ENCODE peak calls at places on chromosomes 2 and 18, in ten cellular contexts. C is ovary, X is mesendoderm, A is lower lobe of right lung, O is right lobe of liver, R is MM.1S, S is sigmoid colon, E is Peyer's patch, W is endothelial cell of umbilical vein, K is stomach. T is an unnamed sample.

GRCh38 chr2:120177011-120177621 is 46.1 kb downstream of the TMEM185B start:
- DNase-seq in O (peak; percentile 69), W (peak; percentile 20), C (no peak), R (peak; percentile 87), K (peak; percentile 47), S (no peak), E (peak; percentile 56), A (peak; percentile 70), X (peak; percentile 18), T (peak; percentile 96)

GRCh38 chr2:200399046-200399445 is 92.6 kb downstream of the SPATS2L start:
- DNase-seq in R (no peak), W (peak; percentile 41), X (no peak), A (no peak), K (no peak), S (no peak), E (no peak), O (no peak), C (no peak), T (no peak)

GRCh38 chr2:86341470-86341869 is 4.0 kb upstream of the REEP1 start:
- DNase-seq in R (no peak), S (no peak), A (no peak), E (no peak), O (no peak), X (no peak), C (no peak), K (no peak), W (no peak), T (no peak)

GRCh38 chr2:23009545-23010149 is 375.3 kb upstream of the KLHL29 start:
- DNase-seq in A (no peak), C (no peak), X (peak; percentile 68), K (no peak), O (no peak), S (peak; percentile 82), E (no peak), R (no peak), W (no peak), T (no peak)

GRCh38 chr2:128016620-128017019 is 11.2 kb downstream of the SAP130 start:
- DNase-seq in R (no peak), O (no peak), W (no peak), E (no peak), C (no peak), S (no peak), A (no peak), X (no peak), K (no peak), T (no peak)

GRCh38 chr18:55513199-55513598 is 74.8 kb downstream of the TCF4 start:
- DNase-seq in C (no peak), S (no peak), K (no peak), E (no peak), X (no peak), W (no peak), O (no peak), A (no peak), R (no peak), T (no peak)

GRCh38 chr18:49461602-49461977 is 1.1 kb upstream of the DYM start:
- DNase-seq in K (no peak), W (no peak), A (no peak), E (no peak), C (no peak), R (no peak), X (no peak), O (no peak), S (no peak), T (no peak)

GRCh38 chr18:76970749-76971148 is 148.4 kb downstream of the ZNF236 start:
- DNase-seq in K (no peak), X (no peak), C (no peak), S (no peak), W (no peak), R (no peak), E (no peak), A (no peak), O (peak; percentile 35), T (no peak)

GRCh38 chr2:104855174-104856085 is 1.5 kb downstream of the POU3F3 start:
- DNase-seq in K (no peak), S (no peak), E (no peak), A (no peak), O (no peak), X (no peak), C (no peak), R (no peak), W (no peak), T (no peak)

GRCh38 chr2:82823892-82824291 is 1635.2 kb downstream of the SUCLG1 start:
- DNase-seq in E (no peak), O (no peak), C (no peak), X (no peak), S (no peak), W (no peak), K (no peak), R (no peak), A (no peak), T (no peak)

GRCh38 chr2:201794261-201794660 is 12.1 kb upstream of the CDK15 start:
- DNase-seq in C (no peak), O (no peak), W (no peak), X (no peak), K (no peak), R (no peak), E (no peak), A (no peak), S (no peak), T (no peak)

GRCh38 chr2:29262681-29263260 is 147.6 kb downstream of the CLIP4 start:
- DNase-seq in X (peak; percentile 21), K (no peak), S (peak; percentile 14), C (no peak), W (no peak), O (no peak), R (no peak), E (no peak), A (no peak), T (peak; percentile 49)

GRCh38 chr2:193695367-193695766 is 1500.6 kb upstream of the TMEFF2 start:
- DNase-seq in K (no peak), S (no peak), C (no peak), O (no peak), R (peak; percentile 34), W (peak; percentile 70), E (no peak), X (peak; percentile 13), A (no peak), T (peak; percentile 58)

GRCh38 chr18:44548291-44549221 is 132.1 kb upstream of the SETBP1 start:
- DNase-seq in K (no peak), W (peak; percentile 9), C (peak; percentile 29), R (no peak), S (no peak), X (no peak), A (no peak), E (no peak), O (no peak), T (no peak)

GRCh38 chr2:138223321-138223720 is 259.0 kb downstream of the HNMT start:
- DNase-seq in C (no peak), K (no peak), S (no peak), W (no peak), A (no peak), O (no peak), X (no peak), E (no peak), R (no peak), T (no peak)

GRCh38 chr2:26054598-26055348 is 20.9 kb downstream of the RAB10 start:
- DNase-seq in C (no peak), W (no peak), A (no peak), E (no peak), R (no peak), K (no peak), X (no peak), O (no peak), S (no peak), T (no peak)
- H3K27ac ChIP-seq in C (no peak overlapping the region), W (no peak overlapping the region), A (no peak overlapping the region), E (no peak overlapping the region), R (no peak overlapping the region), K (no peak overlapping the region), X (no peak overlapping the region), O (no peak overlapping the region), S (no peak overlapping the region), T (no peak overlapping the region)

DNA sequence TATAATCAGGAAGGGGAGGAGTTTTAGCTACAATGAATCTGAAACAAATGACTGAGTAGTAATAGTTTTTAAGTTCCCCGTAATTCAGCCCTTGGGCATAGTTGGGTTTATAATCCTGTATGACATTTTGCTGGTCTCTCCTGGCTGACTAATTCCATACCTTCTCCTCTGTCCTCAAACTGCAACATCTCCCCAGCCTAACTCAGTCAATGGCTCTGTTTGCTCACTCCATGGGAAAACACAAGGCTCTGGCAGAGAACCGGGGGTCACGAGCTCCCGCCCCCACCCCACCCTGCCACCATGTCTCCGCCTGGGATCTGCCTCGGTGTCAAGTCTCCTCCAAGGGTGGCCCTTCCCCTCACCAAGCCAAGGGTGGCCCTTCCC is 168.6 kb downstream of the HDAC4 start:
- DNase-seq in X (no peak), S (peak; percentile 58), O (peak; percentile 21), W (no peak), R (no peak), C (no peak), E (no peak), A (no peak), K (no peak), T (no peak)
- H3K4me1 ChIP-seq in X (peaks cover 4% of the 10 kb centered on the region), S (peaks cover 60% of the 10 kb centered on the region), O (peaks cover 8% of the 10 kb centered on the region), W (no peaks in the 10 kb centered on the region), R (peaks cover 16% of the 10 kb centered on the region), C (peaks cover 5% of the 10 kb centered on the region), E (no peaks in the 10 kb centered on the region), A (peaks cover 48% of the 10 kb centered on the region), K (peaks cover 3% of the 10 kb centered on the region), T (no peaks in the 10 kb centered on the region)

DNA sequence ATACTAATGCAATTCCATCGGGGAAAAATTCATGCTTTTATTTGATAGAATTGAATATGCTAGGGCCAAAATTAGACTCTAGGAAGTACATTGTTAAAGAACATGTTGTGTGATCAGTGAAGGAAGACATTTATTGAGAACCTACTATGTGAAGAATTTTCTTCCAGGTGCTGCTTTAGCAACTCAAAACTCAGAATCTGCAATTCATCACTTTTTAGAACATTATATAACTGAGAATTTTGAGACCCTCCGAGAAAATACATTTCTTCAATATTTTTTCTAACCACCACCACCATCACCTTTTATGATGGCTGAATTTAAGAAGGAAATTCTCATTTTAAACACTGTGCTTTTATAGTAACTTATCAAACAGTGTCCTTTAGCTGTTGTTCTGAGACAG is 315.2 kb downstream of the FIGN start:
- DNase-seq in E (no peak), C (no peak), K (no peak), W (no peak), R (no peak), A (no peak), S (no peak), O (no peak), X (no peak), T (no peak)
- H3K4me3 ChIP-seq in E (no peak overlapping the region), C (no peak overlapping the region), K (no peak overlapping the region), W (no peak overlapping the region), R (no peak overlapping the region), A (no peak overlapping the region), S (no peak overlapping the region), O (no peak overlapping the region), X (no peak overlapping the region), T (no peak overlapping the region)

GRCh38 chr2:17336458-17336857 is 181.8 kb downstream of the RAD51AP2 start:
- DNase-seq in W (no peak), E (no peak), R (no peak), O (no peak), S (no peak), X (no peak), A (no peak), K (no peak), C (no peak), T (no peak)

GRCh38 chr2:17334300-17334699 is 183.9 kb downstream of the RAD51AP2 start:
- DNase-seq in R (no peak), C (no peak), W (no peak), O (no peak), A (no peak), E (no peak), K (no peak), S (no peak), X (peak; percentile 34), T (no peak)

GRCh38 chr2:17331636-17332035 is 186.6 kb downstream of the RAD51AP2 start:
- DNase-seq in X (no peak), K (no peak), E (no peak), A (no peak), C (no peak), W (no peak), S (no peak), R (no peak), O (no peak), T (no peak)

GRCh38 chr2:17337507-17337906 is 180.7 kb downstream of the RAD51AP2 start:
- DNase-seq in R (no peak), A (no peak), S (no peak), X (no peak), E (no peak), K (no peak), C (no peak), O (no peak), W (no peak), T (no peak)
- H3K27ac ChIP-seq in R (no peak overlapping the region), A (no peak overlapping the region), S (no peak overlapping the region), X (no peak overlapping the region), E (no peak overlapping the region), K (no peak overlapping the region), C (no peak overlapping the region), O (no peak overlapping the region), W (no peak overlapping the region), T (no peak overlapping the region)